ENCODE peak calls at places on chromosomes 7 and 10, in eight cellular contexts. C is NCI-H226, P is SK-MEL-5, R is HEK293T, F is lung, Z is H54, Y is neuronal stem cell, M is stomach. O is an unnamed sample.

GRCh38 chr7:2809903-2810628 is 34.0 kb downstream of the GNA12 start:
- DNase-seq in C (no peak), P (no peak), R (no peak), F (no peak), Z (no peak), Y (no peak), M (no peak), O (no peak)

GRCh38 chr10:14409247-14409646 is 78.5 kb upstream of the FRMD4A start:
- DNase-seq in C (no peak), P (no peak), R (no peak), F (no peak), Z (no peak), Y (no peak), M (no peak), O (no peak)

GRCh38 chr7:2049111-2049781 is 183.5 kb downstream of the MAD1L1 start:
- DNase-seq in C (no peak), P (no peak), R (no peak), F (no peak), Z (no peak), Y (no peak), M (no peak), O (no peak)

GRCh38 chr7:1812693-1813393 is 142.8 kb downstream of the ELFN1 start:
- DNase-seq in C (no peak), P (peak; percentile 28), R (no peak), F (no peak), Z (no peak), Y (peak; percentile 14), M (no peak), O (no peak)

GRCh38 chr7:117014673-117015133 is 61.4 kb downstream of the ST7 start:
- DNase-seq in C (peak; percentile 60), P (peak; percentile 84), R (peak; percentile 44), F (peak; percentile 46), Z (no peak), Y (no peak), M (peak; percentile 56), O (peak; percentile 84)

GRCh38 chr7:20561466-20561865 is 54.0 kb upstream of the ABCB5 start:
- DNase-seq in C (no peak), P (peak; percentile 100), R (no peak), F (no peak), Z (peak; percentile 19), Y (no peak), M (no peak), O (peak; percentile 20)

GRCh38 chr7:18413447-18413846 is 82.1 kb upstream of the HDAC9 start:
- DNase-seq in C (no peak), P (no peak), R (no peak), F (no peak), Z (no peak), Y (no peak), M (no peak), O (no peak)

GRCh38 chr7:78968951-78969350 is 484.5 kb downstream of the MAGI2 start:
- DNase-seq in C (no peak), P (no peak), R (no peak), F (no peak), Z (no peak), Y (no peak), M (no peak), O (no peak)

GRCh38 chr10:132886211-132887099 is 55.9 kb downstream of the CFAP46 start:
- DNase-seq in C (no peak), P (peak; percentile 42), R (no peak), F (no peak), Z (no peak), Y (no peak), M (peak; percentile 50), O (no peak)

GRCh38 chr10:110568055-110568735 is 700 bp downstream of the SMC3 start:
- DNase-seq in C (no peak), P (peak; percentile 4), R (peak; percentile 39), F (peak; percentile 35), Z (peak; percentile 28), Y (no peak), M (peak; percentile 46), O (peak; percentile 77)

GRCh38 chr7:156776527-156776926 is 116.5 kb downstream of the LMBR1 start:
- DNase-seq in C (no peak), P (no peak), R (no peak), F (no peak), Z (no peak), Y (no peak), M (no peak), O (no peak)

GRCh38 chr10:86962136-86962980 is 4.0 kb downstream of the SNCG start:
- DNase-seq in C (no peak), P (no peak), R (no peak), F (no peak), Z (no peak), Y (no peak), M (peak; percentile 21), O (no peak)

GRCh38 chr7:2598175-2598823 is 33.5 kb upstream of the TTYH3 start:
- DNase-seq in C (no peak), P (no peak), R (no peak), F (no peak), Z (no peak), Y (no peak), M (no peak), O (no peak)

GRCh38 chr7:135729230-135729629 is 1.2 kb upstream of the SLC13A4 start:
- DNase-seq in C (no peak), P (no peak), R (no peak), F (no peak), Z (no peak), Y (no peak), M (no peak), O (no peak)

GRCh38 chr10:8183241-8183704 is 128.8 kb downstream of the GATA3 start:
- DNase-seq in C (peak; percentile 85), P (no peak), R (no peak), F (no peak), Z (no peak), Y (no peak), M (no peak), O (peak; percentile 93)